ENCODE peak calls at places on chromosomes 12 and 14, in seven cellular contexts. C is NCI-H2081; X is CD8-positive, alpha-beta memory T cell; J is foreskin melanocyte; L is WERI-Rb-1; D is psoas muscle; F is C1 segment of cervical spinal cord. V is an unnamed sample.

GRCh38 chr14:92692822-92693226 is 55.6 kb downstream of the LGMN start:
- DNase-seq in C (peak), X (no peak), J (no peak), L (no peak), D (peak), F (peak), V (no peak)

GRCh38 chr12:63151898-63152700 is 1.1 kb upstream of the AVPR1A start:
- DNase-seq in C (peak), X (no peak), J (peak), L (peak), D (no peak), F (peak), V (no peak)

GRCh38 chr14:102071283-102071998 is 15.4 kb downstream of the HSP90AA1 start:
- DNase-seq in C (no peak), X (no peak), J (peak), L (no peak), D (no peak), F (no peak), V (no peak)

GRCh38 chr12:100539209-100539608 is 34.3 kb upstream of the GAS2L3 start:
- DNase-seq in C (no peak), X (no peak), J (peak), L (no peak), D (no peak), F (no peak), V (no peak)

GRCh38 chr14:69652942-69653680 is 41.7 kb downstream of the SUSD6 start:
- DNase-seq in C (no peak), X (no peak), J (no peak), L (no peak), D (no peak), F (no peak), V (no peak)

GRCh38 chr12:55966408-55967281 is at the start of gene CDK2:
- DNase-seq in C (peak), X (peak), J (peak), L (peak), D (peak), F (peak), V (peak)

GRCh38 chr14:51008416-51008815 is 64.1 kb upstream of the PYGL start:
- DNase-seq in C (no peak), X (no peak), J (no peak), L (no peak), D (no peak), F (no peak), V (no peak)

GRCh38 chr12:108029081-108029790 is 99.9 kb upstream of the WSCD2 start:
- DNase-seq in C (no peak), X (no peak), J (no peak), L (peak), D (no peak), F (no peak), V (no peak)

GRCh38 chr12:50351120-50352043 is 45.0 kb downstream of the FAM186A start:
- DNase-seq in C (no peak), X (no peak), J (no peak), L (no peak), D (peak), F (no peak), V (no peak)

GRCh38 chr12:14384783-14385638 is 19.5 kb downstream of the ATF7IP start:
- DNase-seq in C (peak), X (peak), J (peak), L (peak), D (no peak), F (peak), V (peak)

GRCh38 chr14:53696217-53696965 is 260.2 kb downstream of the BMP4 start:
- DNase-seq in C (no peak), X (no peak), J (no peak), L (no peak), D (no peak), F (no peak), V (no peak)

GRCh38 chr12:108734200-108734906 is 3.0 kb upstream of the CORO1C start:
- DNase-seq in C (no peak), X (no peak), J (no peak), L (no peak), D (no peak), F (no peak), V (no peak)

GRCh38 chr14:24847568-24847967 is 202.4 kb downstream of the STXBP6 start:
- DNase-seq in C (no peak), X (no peak), J (no peak), L (no peak), D (no peak), F (no peak), V (no peak)

GRCh38 chr14:66563731-66564130 is 55.8 kb downstream of the GPHN start:
- DNase-seq in C (no peak), X (no peak), J (no peak), L (no peak), D (no peak), F (no peak), V (no peak)

GRCh38 chr12:108753969-108754368 is 22.7 kb upstream of the CORO1C start:
- DNase-seq in C (no peak), X (no peak), J (no peak), L (no peak), D (no peak), F (no peak), V (no peak)

GRCh38 chr14:75566321-75566720 is 12.1 kb upstream of the FLVCR2 start:
- DNase-seq in C (no peak), X (no peak), J (no peak), L (no peak), D (no peak), F (no peak), V (no peak)

GRCh38 chr14:23071244-23071974 is 14.1 kb upstream of the CDH24 start:
- DNase-seq in C (no peak), X (peak), J (peak), L (peak), D (peak), F (no peak), V (peak)

GRCh38 chr14:104732931-104733681 is 9.1 kb downstream of the ADSS1 start:
- DNase-seq in C (no peak), X (no peak), J (no peak), L (no peak), D (no peak), F (no peak), V (no peak)

GRCh38 chr14:25014440-25014839 is 35.5 kb downstream of the STXBP6 start:
- DNase-seq in C (no peak), X (no peak), J (no peak), L (no peak), D (no peak), F (no peak), V (no peak)

GRCh38 chr12:91743727-91744126 is 401.9 kb downstream of the BTG1 start:
- DNase-seq in C (peak), X (no peak), J (peak), L (no peak), D (no peak), F (no peak), V (no peak)